ENCODE peak calls at places on chromosomes 13 and 19, in eight cellular contexts. One of them, this sample, is unnamed.

GRCh38 chr13:98939552-98940306 is 38.1 kb downstream of the DOCK9 start:
- ATAC-seq in upper lobe of left lung: no peak
- ATAC-seq in GM23338: no peak
- ATAC-seq in K562: no peak
- ATAC-seq in HCT116: no peak
- ATAC-seq in HepG2: no peak
- ATAC-seq in Panc1: no peak
- ATAC-seq in GM12878: no peak
- ATAC-seq in this sample: peak; percentile 70

GRCh38 chr13:95553614-95554385 is 1.3 kb downstream of the CLDN10 start:
- ATAC-seq in GM12878: no peak
- ATAC-seq in upper lobe of left lung: peak; percentile 68
- ATAC-seq in K562: no peak
- ATAC-seq in Panc1: peak; percentile 23
- ATAC-seq in HepG2: no peak
- ATAC-seq in HCT116: no peak
- ATAC-seq in GM23338: peak; percentile 54
- ATAC-seq in this sample: no peak

GRCh38 chr19:35039881-35040456 is 1.6 kb upstream of the HPN start:
- ATAC-seq in GM23338: no peak
- ATAC-seq in GM12878: no peak
- ATAC-seq in HCT116: no peak
- ATAC-seq in K562: no peak
- ATAC-seq in HepG2: peak; percentile 8
- ATAC-seq in upper lobe of left lung: no peak
- ATAC-seq in Panc1: no peak
- ATAC-seq in this sample: no peak

GRCh38 chr13:74104661-74105275 is 29.4 kb downstream of the KLF12 start:
- ATAC-seq in GM12878: no peak
- ATAC-seq in HepG2: no peak
- ATAC-seq in K562: no peak
- ATAC-seq in GM23338: no peak
- ATAC-seq in Panc1: no peak
- ATAC-seq in upper lobe of left lung: no peak
- ATAC-seq in HCT116: no peak
- ATAC-seq in this sample: no peak

GRCh38 chr19:40740747-40741146 is 9.5 kb downstream of the ACTMAP start:
- ATAC-seq in GM23338: no peak
- ATAC-seq in HCT116: no peak
- ATAC-seq in HepG2: no peak
- ATAC-seq in Panc1: no peak
- ATAC-seq in upper lobe of left lung: no peak
- ATAC-seq in K562: no peak
- ATAC-seq in GM12878: no peak
- ATAC-seq in this sample: peak; percentile 84

GRCh38 chr19:50460161-50460765 is 16.0 kb upstream of the EMC10 start:
- ATAC-seq in upper lobe of left lung: no peak
- ATAC-seq in Panc1: peak; percentile 79
- ATAC-seq in K562: peak; percentile 16
- ATAC-seq in GM23338: no peak
- ATAC-seq in HepG2: peak; percentile 79
- ATAC-seq in GM12878: peak; percentile 95
- ATAC-seq in HCT116: peak; percentile 57
- ATAC-seq in this sample: no peak

GRCh38 chr19:35040474-35040825 is 1.1 kb upstream of the HPN start:
- ATAC-seq in GM23338: no peak
- ATAC-seq in HepG2: no peak
- ATAC-seq in Panc1: no peak
- ATAC-seq in HCT116: no peak
- ATAC-seq in K562: no peak
- ATAC-seq in upper lobe of left lung: no peak
- ATAC-seq in GM12878: no peak
- ATAC-seq in this sample: no peak

GRCh38 chr19:1076951-1077350 is 10.0 kb downstream of the ARHGAP45 start:
- ATAC-seq in HepG2: no peak
- ATAC-seq in GM23338: no peak
- ATAC-seq in upper lobe of left lung: peak; percentile 37
- ATAC-seq in K562: no peak
- ATAC-seq in HCT116: no peak
- ATAC-seq in GM12878: peak; percentile 94
- ATAC-seq in Panc1: no peak
- ATAC-seq in this sample: no peak

GRCh38 chr19:45791744-45792481 is 732 bp downstream of the DMWD start:
- ATAC-seq in upper lobe of left lung: no peak
- ATAC-seq in GM12878: peak; percentile 11
- ATAC-seq in HepG2: no peak
- ATAC-seq in K562: no peak
- ATAC-seq in HCT116: no peak
- ATAC-seq in GM23338: no peak
- ATAC-seq in Panc1: no peak
- ATAC-seq in this sample: no peak

GRCh38 chr13:40319699-40320586 is 346.5 kb downstream of the FOXO1 start:
- ATAC-seq in upper lobe of left lung: no peak
- ATAC-seq in GM23338: no peak
- ATAC-seq in Panc1: no peak
- ATAC-seq in HepG2: peak; percentile 33
- ATAC-seq in K562: no peak
- ATAC-seq in HCT116: peak; percentile 72
- ATAC-seq in GM12878: peak; percentile 56
- ATAC-seq in this sample: no peak

GRCh38 chr13:107842562-107843180 is 372.7 kb downstream of the LIG4 start:
- ATAC-seq in GM12878: no peak
- ATAC-seq in K562: no peak
- ATAC-seq in upper lobe of left lung: no peak
- ATAC-seq in GM23338: no peak
- ATAC-seq in HepG2: no peak
- ATAC-seq in HCT116: no peak
- ATAC-seq in Panc1: no peak
- ATAC-seq in this sample: no peak

GRCh38 chr13:107845911-107846310 is 369.4 kb downstream of the LIG4 start:
- ATAC-seq in GM12878: no peak
- ATAC-seq in HCT116: no peak
- ATAC-seq in Panc1: no peak
- ATAC-seq in GM23338: no peak
- ATAC-seq in HepG2: no peak
- ATAC-seq in K562: no peak
- ATAC-seq in upper lobe of left lung: no peak
- ATAC-seq in this sample: no peak

GRCh38 chr13:107846642-107847041 is 368.7 kb downstream of the LIG4 start:
- ATAC-seq in Panc1: no peak
- ATAC-seq in GM12878: no peak
- ATAC-seq in HCT116: no peak
- ATAC-seq in K562: no peak
- ATAC-seq in HepG2: no peak
- ATAC-seq in upper lobe of left lung: no peak
- ATAC-seq in GM23338: no peak
- ATAC-seq in this sample: no peak

GRCh38 chr13:107847406-107847805 is 367.9 kb downstream of the LIG4 start:
- ATAC-seq in HepG2: no peak
- ATAC-seq in GM23338: peak; percentile 91
- ATAC-seq in HCT116: no peak
- ATAC-seq in K562: no peak
- ATAC-seq in GM12878: no peak
- ATAC-seq in upper lobe of left lung: no peak
- ATAC-seq in Panc1: no peak
- ATAC-seq in this sample: no peak

GRCh38 chr13:107843281-107843680 is 372.1 kb downstream of the LIG4 start:
- ATAC-seq in Panc1: no peak
- ATAC-seq in upper lobe of left lung: no peak
- ATAC-seq in K562: no peak
- ATAC-seq in GM12878: no peak
- ATAC-seq in HepG2: no peak
- ATAC-seq in HCT116: no peak
- ATAC-seq in GM23338: peak; percentile 24
- ATAC-seq in this sample: no peak
- TF ChIP-seq POLR2AphosphoS5 in Panc1: no peak
- TF ChIP-seq POLR2AphosphoS5 in upper lobe of left lung: no peak
- TF ChIP-seq POLR2AphosphoS5 in K562: no peak
- TF ChIP-seq POLR2AphosphoS5 in GM12878: no peak
- TF ChIP-seq POLR2AphosphoS5 in HepG2: no peak
- TF ChIP-seq POLR2AphosphoS5 in HCT116: no peak
- TF ChIP-seq POLR2AphosphoS5 in GM23338: no peak
- TF ChIP-seq POLR2AphosphoS5 in this sample: no peak

DNA sequence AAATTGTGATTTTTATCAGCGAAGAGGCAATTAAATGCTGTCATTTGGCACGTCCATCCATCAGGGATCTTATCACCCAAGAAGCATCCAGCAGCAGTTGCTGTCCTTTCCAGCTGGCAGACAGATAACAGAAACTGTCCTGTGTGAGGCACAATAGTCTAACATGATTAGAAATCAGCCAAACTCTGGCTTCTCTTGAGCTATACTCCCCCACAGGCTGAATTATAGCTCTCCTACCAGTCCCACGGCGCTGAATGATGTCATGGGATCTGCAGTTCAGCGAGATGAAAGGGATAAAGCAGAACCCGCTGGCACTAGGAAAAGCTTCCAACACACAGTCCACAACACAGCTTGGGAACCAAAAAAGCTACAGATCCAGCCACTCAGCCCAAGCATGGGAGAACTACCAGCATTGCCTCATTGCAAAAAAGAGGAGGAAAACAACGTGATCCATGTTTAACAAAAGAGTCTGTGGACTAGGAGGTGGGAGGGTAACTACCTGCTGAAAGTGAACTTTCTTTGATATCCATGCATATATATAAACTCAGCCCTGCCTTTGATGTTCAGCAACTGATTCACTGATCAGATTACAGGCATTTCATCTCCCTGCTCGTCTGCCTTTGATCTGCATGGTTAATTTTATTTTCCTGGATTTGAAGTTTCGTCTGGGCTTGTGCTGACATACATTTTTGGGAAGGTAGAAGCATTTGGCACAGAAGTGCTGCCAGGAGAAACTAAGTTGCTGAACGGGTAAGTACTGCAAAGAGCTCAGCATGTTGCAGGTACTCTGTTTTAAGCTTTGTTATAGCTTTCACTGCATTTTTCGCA is at the start of gene TNFRSF19:
- ATAC-seq in Panc1: no peak
- ATAC-seq in GM12878: peak; percentile 55
- ATAC-seq in HepG2: peak; percentile 88
- ATAC-seq in HCT116: peak; percentile 62
- ATAC-seq in upper lobe of left lung: peak; percentile 53
- ATAC-seq in K562: peak; percentile 64
- ATAC-seq in GM23338: peak; percentile 69
- ATAC-seq in this sample: peak; percentile 50
- TF ChIP-seq POLR2AphosphoS5 in Panc1: no peak
- TF ChIP-seq POLR2AphosphoS5 in GM12878: peak; percentile 62
- TF ChIP-seq POLR2AphosphoS5 in HepG2: peak; percentile 43
- TF ChIP-seq POLR2AphosphoS5 in HCT116: no peak
- TF ChIP-seq POLR2AphosphoS5 in upper lobe of left lung: no peak
- TF ChIP-seq POLR2AphosphoS5 in K562: no peak
- TF ChIP-seq POLR2AphosphoS5 in GM23338: no peak
- TF ChIP-seq POLR2AphosphoS5 in this sample: peak; percentile 5

DNA sequence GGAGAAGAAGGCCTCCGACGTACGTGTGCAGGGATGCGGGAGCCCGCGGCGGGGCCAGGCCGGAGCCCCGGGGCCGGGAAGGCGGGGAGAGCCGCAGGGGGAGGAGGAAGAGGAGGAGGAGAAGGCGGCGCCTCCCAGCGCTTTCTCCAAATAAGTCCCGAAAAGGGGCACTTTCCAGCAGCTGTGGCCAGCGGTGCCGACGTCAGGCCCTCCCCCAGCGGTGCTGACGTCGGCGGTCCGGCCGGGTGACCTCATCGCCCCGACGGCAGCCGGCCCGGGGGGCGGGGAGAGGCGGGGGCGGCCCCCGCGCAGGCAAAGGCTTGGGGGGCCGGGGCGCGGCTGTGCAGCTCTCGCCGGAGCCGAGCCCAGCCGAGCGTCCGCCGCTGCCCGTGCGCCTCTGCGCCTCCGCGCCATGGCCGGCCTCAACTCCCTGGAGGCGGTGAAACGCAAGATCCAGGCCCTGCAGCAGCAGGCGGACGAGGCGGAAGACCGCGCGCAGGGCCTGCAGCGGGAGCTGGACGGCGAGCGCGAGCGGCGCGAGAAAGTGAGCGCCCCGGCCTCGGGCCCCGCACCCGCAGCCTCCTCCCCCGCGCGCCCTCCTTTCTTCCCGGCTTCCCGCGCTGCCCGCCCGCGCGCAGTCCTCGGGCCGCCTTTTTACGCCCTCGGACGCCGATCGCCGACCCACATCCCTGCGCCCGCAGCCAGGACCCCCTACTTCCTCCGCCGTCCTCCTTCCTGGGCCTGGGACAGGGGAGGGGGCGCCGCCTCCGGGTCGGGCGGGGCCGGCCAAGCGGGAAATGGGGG is at the start of gene TPM4:
- ATAC-seq in HepG2: peak; percentile 71
- ATAC-seq in HCT116: peak; percentile 74
- ATAC-seq in upper lobe of left lung: peak; percentile 88
- ATAC-seq in GM23338: peak; percentile 68
- ATAC-seq in K562: peak; percentile 78
- ATAC-seq in Panc1: peak; percentile 87
- ATAC-seq in GM12878: peak; percentile 66
- ATAC-seq in this sample: peak; percentile 85
- TF ChIP-seq POLR2AphosphoS5 in HepG2: peak; percentile 54
- TF ChIP-seq POLR2AphosphoS5 in HCT116: peak; percentile 80
- TF ChIP-seq POLR2AphosphoS5 in upper lobe of left lung: peak; percentile 79
- TF ChIP-seq POLR2AphosphoS5 in GM23338: peak; percentile 69
- TF ChIP-seq POLR2AphosphoS5 in K562: peak; percentile 29
- TF ChIP-seq POLR2AphosphoS5 in Panc1: peak; percentile 61
- TF ChIP-seq POLR2AphosphoS5 in GM12878: peak; percentile 97
- TF ChIP-seq POLR2AphosphoS5 in this sample: peak; percentile 84

DNA sequence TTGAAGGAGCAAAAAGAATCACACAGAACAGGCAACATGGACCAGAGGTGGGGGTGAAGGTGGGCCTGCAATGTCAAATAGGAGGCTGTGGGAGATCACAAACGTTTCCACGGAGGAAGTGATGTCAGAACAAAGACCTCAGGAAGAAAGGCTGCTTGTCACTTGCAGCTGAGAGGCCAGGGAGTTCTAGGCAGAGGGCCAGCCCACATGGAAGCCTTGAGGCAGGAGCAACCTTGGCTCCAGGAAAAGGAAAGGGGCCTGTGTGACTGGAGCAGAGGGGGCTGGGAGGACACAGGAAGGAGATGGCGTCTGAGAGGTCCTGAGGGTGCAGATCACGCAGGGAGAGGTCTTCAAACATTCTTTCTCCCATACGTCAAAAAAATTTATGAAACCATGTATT is 16.3 kb downstream of the ZNF160 start:
- ATAC-seq in upper lobe of left lung: no peak
- ATAC-seq in HCT116: no peak
- ATAC-seq in K562: no peak
- ATAC-seq in GM23338: no peak
- ATAC-seq in HepG2: no peak
- ATAC-seq in GM12878: no peak
- ATAC-seq in Panc1: no peak
- ATAC-seq in this sample: peak; percentile 55
- TF ChIP-seq POLR2AphosphoS5 in upper lobe of left lung: peak; percentile 68
- TF ChIP-seq POLR2AphosphoS5 in HCT116: no peak
- TF ChIP-seq POLR2AphosphoS5 in K562: no peak
- TF ChIP-seq POLR2AphosphoS5 in GM23338: no peak
- TF ChIP-seq POLR2AphosphoS5 in HepG2: no peak
- TF ChIP-seq POLR2AphosphoS5 in GM12878: no peak
- TF ChIP-seq POLR2AphosphoS5 in Panc1: no peak
- TF ChIP-seq POLR2AphosphoS5 in this sample: no peak